ENCODE peak calls at places on chromosomes 16 and 17, in five cellular contexts. G is A549, X is NCI-H1436, S is RKO, J is substantia nigra. O is an unnamed sample.
A peak's percentile ranks its signal among the peaks of the same experiment; 100 is the strongest.

GRCh38 chr17:66720027-66720426 is 114.9 kb upstream of the CACNG5 start:
- DNase-seq in G (no peak), X (no peak), S (no peak), J (no peak), O (no peak)

GRCh38 chr17:80254396-80255241 is 6.0 kb upstream of the RNF213 start:
- DNase-seq in G (peak; percentile 99), X (peak; percentile 39), S (peak; percentile 89), J (no peak), O (peak; percentile 92)

GRCh38 chr16:73298562-73298961 is 250.6 kb upstream of the ZFHX3 start:
- DNase-seq in G (no peak), X (no peak), S (no peak), J (no peak), O (no peak)

GRCh38 chr17:55830210-55830609 is 79.4 kb downstream of the PCTP start:
- DNase-seq in G (no peak), X (no peak), S (no peak), J (no peak), O (no peak)

GRCh38 chr16:29925173-29925804 is 737 bp downstream of the KCTD13 start:
- DNase-seq in G (no peak), X (no peak), S (peak; percentile 40), J (no peak), O (no peak)

GRCh38 chr17:55347341-55347740 is 74.3 kb downstream of the MMD start:
- DNase-seq in G (no peak), X (no peak), S (no peak), J (no peak), O (peak; percentile 67)

GRCh38 chr17:49578963-49579500 is 3.4 kb downstream of the NXPH3 start:
- DNase-seq in G (no peak), X (no peak), S (no peak), J (no peak), O (no peak)

GRCh38 chr17:9173386-9173983 is 152.2 kb downstream of the NTN1 start:
- DNase-seq in G (no peak), X (no peak), S (no peak), J (no peak), O (no peak)

GRCh38 chr16:78220571-78220970 is 121.1 kb downstream of the WWOX start:
- DNase-seq in G (no peak), X (no peak), S (no peak), J (no peak), O (no peak)

GRCh38 chr17:29733151-29733550 is 110.4 kb upstream of the CORO6 start:
- DNase-seq in G (peak; percentile 22), X (no peak), S (no peak), J (no peak), O (peak; percentile 18)

GRCh38 chr17:72338847-72339790 is 218.3 kb downstream of the SOX9 start:
- DNase-seq in G (peak; percentile 70), X (no peak), S (peak; percentile 77), J (no peak), O (peak; percentile 91)

GRCh38 chr17:81833160-81833920 is at the start of gene MCRIP1:
- DNase-seq in G (peak; percentile 97), X (peak; percentile 96), S (peak; percentile 93), J (peak; percentile 86), O (peak; percentile 95)

GRCh38 chr17:2043785-2044184 is 2.0 kb downstream of the OVCA2 start:
- DNase-seq in G (peak; percentile 50), X (no peak), S (peak; percentile 59), J (no peak), O (peak; percentile 70)

GRCh38 chr17:14138649-14139048 is 69.3 kb downstream of the COX10 start:
- DNase-seq in G (no peak), X (no peak), S (no peak), J (no peak), O (no peak)

GRCh38 chr16:77402118-77402517 is 32.7 kb downstream of the ADAMTS18 start:
- DNase-seq in G (no peak), X (no peak), S (no peak), J (no peak), O (no peak)

GRCh38 chr16:50271148-50272041 is 5.0 kb downstream of the ADCY7 start:
- DNase-seq in G (no peak), X (no peak), S (no peak), J (no peak), O (no peak)

GRCh38 chr17:69733171-69734014 is 318.9 kb downstream of the MAP2K6 start:
- DNase-seq in G (peak; percentile 26), X (no peak), S (peak; percentile 58), J (no peak), O (peak; percentile 82)

GRCh38 chr17:4101799-4102405 is 40.9 kb downstream of the ZZEF1 start:
- DNase-seq in G (no peak), X (no peak), S (no peak), J (no peak), O (no peak)

O was measured in foreskin fibroblast.